ENCODE peak calls at places on chromosomes 2 and 18, in eight cellular contexts. Y is ovary; F is endodermal cell; A is colonic mucosa; B is CD8-positive, alpha-beta T cell; O is GM23248; W is tibial artery; H is adrenal gland. S is an unnamed sample. For H3K9me3, the result is how much of the 10 kb centered on the place peaks cover.

GRCh38 chr18:35163736-35164532 is 76.9 kb upstream of the ZNF397 start:
- DNase-seq in Y (no peak), F (no peak), A (no peak), B (no peak), O (no peak), W (no peak), H (peak), S (no peak)

GRCh38 chr2:238108423-238109201 is 8.5 kb downstream of the ESPNL start:
- DNase-seq in Y (peak), F (peak), A (no peak), B (no peak), O (no peak), W (peak), H (peak), S (peak)

GRCh38 chr18:69109686-69110085 is 291.0 kb upstream of the DOK6 start:
- DNase-seq in Y (no peak), F (no peak), A (no peak), B (no peak), O (peak), W (no peak), H (no peak), S (no peak)

GRCh38 chr2:177326005-177326404 is 61.5 kb upstream of the NFE2L2 start:
- DNase-seq in Y (no peak), F (no peak), A (no peak), B (no peak), O (peak), W (no peak), H (no peak), S (no peak)

GRCh38 chr2:143885461-143885860 is 634.5 kb downstream of the ZEB2 start:
- DNase-seq in Y (no peak), F (no peak), A (no peak), B (no peak), O (no peak), W (no peak), H (no peak), S (no peak)

GRCh38 chr2:222715729-222716128 is 44.3 kb downstream of the MOGAT1 start:
- DNase-seq in Y (no peak), F (no peak), A (peak), B (no peak), O (no peak), W (no peak), H (no peak), S (no peak)

GRCh38 chr2:238562446-238562845 is 135.7 kb downstream of the ASB1 start:
- DNase-seq in Y (no peak), F (no peak), A (no peak), B (no peak), O (no peak), W (no peak), H (no peak), S (no peak)

GRCh38 chr18:25563816-25564370 is 211.9 kb upstream of the ZNF521 start:
- DNase-seq in Y (no peak), F (no peak), A (no peak), B (no peak), O (no peak), W (no peak), H (no peak), S (no peak)

GRCh38 chr2:201116959-201117734 is 1.2 kb downstream of the CFLAR start:
- DNase-seq in Y (no peak), F (peak), A (peak), B (no peak), O (peak), W (peak), H (peak), S (peak)

GRCh38 chr2:132550285-132550684 is 119.7 kb downstream of the LYPD1 start:
- DNase-seq in Y (no peak), F (peak), A (no peak), B (no peak), O (no peak), W (no peak), H (no peak), S (no peak)

GRCh38 chr2:185787530-185788145 is 49.0 kb downstream of the FSIP2 start:
- DNase-seq in Y (no peak), F (no peak), A (no peak), B (no peak), O (peak), W (no peak), H (no peak), S (no peak)

GRCh38 chr2:71606244-71606643 is 152.9 kb downstream of the DYSF start:
- DNase-seq in Y (no peak), F (peak), A (no peak), B (no peak), O (no peak), W (peak), H (peak), S (peak)

GRCh38 chr2:133229974-133230373 is 338.3 kb downstream of the NCKAP5 start:
- DNase-seq in Y (no peak), F (no peak), A (no peak), B (no peak), O (no peak), W (no peak), H (no peak), S (no peak)

GRCh38 chr2:75896779-75897366 is 186.2 kb upstream of the GCFC2 start:
- DNase-seq in Y (no peak), F (peak), A (peak), B (no peak), O (peak), W (no peak), H (no peak), S (no peak)

GRCh38 chr2:117835990-117836760 is 21.7 kb downstream of the DDX18 start:
- DNase-seq in Y (peak), F (peak), A (peak), B (peak), O (peak), W (peak), H (peak), S (peak)

GRCh38 chr2:111919794-111920608 is 21.6 kb downstream of the MERTK start:
- DNase-seq in Y (no peak), F (peak), A (peak), B (no peak), O (no peak), W (peak), H (peak), S (peak)

GRCh38 chr2:202109737-202110184 is 36.7 kb downstream of the KIAA2012 start:
- DNase-seq in Y (no peak), F (peak), A (peak), B (no peak), O (peak), W (peak), H (peak), S (peak)

GRCh38 chr2:5365871-5366461 is 326.2 kb upstream of the SOX11 start:
- DNase-seq in Y (peak), F (peak), A (peak), B (peak), O (peak), W (no peak), H (peak), S (peak)

GRCh38 chr2:14632133-14632936 is at the start of gene LRATD1:
- DNase-seq in Y (peak), F (peak), A (peak), B (no peak), O (peak), W (peak), H (peak), S (peak)

GRCh38 chr2:127254386-127254981 is 34.4 kb upstream of the CYP27C1 start:
- DNase-seq in Y (no peak), F (no peak), A (no peak), B (no peak), O (peak), W (no peak), H (no peak), S (no peak)

GRCh38 chr2:165008916-165009315 is 53.6 kb upstream of the SLC38A11 start:
- DNase-seq in Y (no peak), F (no peak), A (no peak), B (no peak), O (peak), W (no peak), H (no peak), S (no peak)

GRCh38 chr18:3345452-3345851 is 83.5 kb downstream of the MYL12B start:
- DNase-seq in Y (no peak), F (no peak), A (no peak), B (no peak), O (peak), W (no peak), H (no peak), S (no peak)

GRCh38 chr2:232979871-232980461 is 33.1 kb downstream of the NGEF start:
- DNase-seq in Y (no peak), F (peak), A (peak), B (no peak), O (peak), W (no peak), H (peak), S (peak)

GRCh38 chr2:172734711-172735645 is 667 bp upstream of the RAPGEF4 start:
- DNase-seq in Y (no peak), F (peak), A (no peak), B (no peak), O (peak), W (no peak), H (no peak), S (no peak)

GRCh38 chr18:76621184-76621583 is 126.1 kb upstream of the ZNF516 start:
- DNase-seq in Y (no peak), F (no peak), A (no peak), B (no peak), O (peak), W (no peak), H (no peak), S (no peak)

GRCh38 chr2:216233281-216233995 is 124.3 kb downstream of the XRCC5 start:
- DNase-seq in Y (no peak), F (no peak), A (no peak), B (no peak), O (no peak), W (no peak), H (no peak), S (no peak)
- H3K9me3 ChIP-seq in Y (under half), F (under half), A (under half), B (under half), O (under half), W (under half), H (under half), S (under half)

GRCh38 chr2:229752970-229753729 is 38.8 kb upstream of the DNER start:
- DNase-seq in Y (no peak), F (no peak), A (no peak), B (no peak), O (no peak), W (no peak), H (no peak), S (no peak)
- H3K27ac ChIP-seq in Y (no peak), F (no peak), A (no peak), B (no peak), O (no peak), W (no peak), H (no peak), S (no peak)

GRCh38 chr2:64336171-64336570 is 117.8 kb upstream of the LGALSL start:
- DNase-seq in Y (no peak), F (no peak), A (no peak), B (no peak), O (no peak), W (no peak), H (no peak), S (no peak)

GRCh38 chr2:64338107-64338506 is 115.9 kb upstream of the LGALSL start:
- DNase-seq in Y (no peak), F (no peak), A (no peak), B (no peak), O (no peak), W (no peak), H (no peak), S (no peak)

GRCh38 chr2:64341461-64341860 is 112.5 kb upstream of the LGALSL start:
- DNase-seq in Y (no peak), F (no peak), A (no peak), B (no peak), O (no peak), W (no peak), H (no peak), S (no peak)

GRCh38 chr2:64337314-64337713 is 116.6 kb upstream of the LGALSL start:
- DNase-seq in Y (no peak), F (no peak), A (no peak), B (no peak), O (no peak), W (no peak), H (no peak), S (no peak)

DNA sequence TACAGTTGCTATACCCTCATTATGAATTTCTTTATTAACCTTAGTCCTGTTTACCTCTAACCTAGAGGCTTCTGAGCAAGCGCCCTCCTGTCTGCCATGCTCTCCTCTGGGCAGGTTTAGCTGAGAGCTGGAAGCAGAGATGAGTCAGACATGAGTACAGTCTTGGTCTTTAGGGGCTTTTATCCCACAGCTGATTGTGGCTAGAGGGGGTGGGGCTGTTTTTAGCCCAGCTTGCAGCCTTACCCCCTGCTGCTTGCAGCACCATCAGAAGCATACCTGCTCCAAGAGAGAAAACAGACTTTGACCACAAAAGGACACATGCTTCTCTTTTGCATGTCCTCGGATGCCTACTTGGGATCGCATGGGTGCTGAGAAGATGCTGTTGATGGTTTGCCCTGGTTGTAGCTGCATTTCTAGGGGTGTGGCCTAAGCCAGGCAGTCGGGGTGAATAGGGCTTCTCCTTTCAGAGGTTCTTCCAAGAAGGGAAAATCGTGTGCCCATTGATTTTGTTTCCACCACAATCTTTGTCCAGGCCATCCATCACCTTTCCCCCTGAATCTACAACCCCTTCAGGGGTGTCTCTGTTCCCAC is 115.0 kb upstream of the LGALSL start:
- DNase-seq in Y (no peak), F (peak), A (no peak), B (peak), O (no peak), W (no peak), H (no peak), S (no peak)
- H3K9me3 ChIP-seq in Y (under half), F (under half), A (under half), B (under half), O (under half), W (under half), H (under half), S (under half)

DNA sequence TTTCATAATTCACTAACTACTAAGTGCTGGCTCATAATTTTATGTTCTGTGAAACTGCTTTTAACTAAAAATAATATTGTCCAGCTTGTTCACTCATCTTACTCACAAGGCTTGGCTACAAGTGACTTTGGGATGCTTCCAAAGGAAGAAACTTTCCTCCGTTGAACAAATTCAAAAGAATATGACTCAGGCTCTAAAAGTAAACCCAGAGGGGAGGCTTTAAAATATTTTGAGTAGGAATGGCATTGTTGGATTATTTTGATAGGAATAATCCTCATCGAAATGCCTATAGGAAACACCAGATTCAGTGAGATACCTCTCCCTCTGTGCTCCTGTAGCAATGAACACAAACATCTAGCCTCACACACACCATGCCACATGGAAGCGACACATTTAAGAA is 25.2 kb upstream of the TLK1 start:
- DNase-seq in Y (no peak), F (no peak), A (no peak), B (no peak), O (peak), W (no peak), H (peak), S (no peak)
- H3K27ac ChIP-seq in Y (no peak), F (no peak), A (no peak), B (no peak), O (peak), W (peak), H (no peak), S (no peak)

DNA sequence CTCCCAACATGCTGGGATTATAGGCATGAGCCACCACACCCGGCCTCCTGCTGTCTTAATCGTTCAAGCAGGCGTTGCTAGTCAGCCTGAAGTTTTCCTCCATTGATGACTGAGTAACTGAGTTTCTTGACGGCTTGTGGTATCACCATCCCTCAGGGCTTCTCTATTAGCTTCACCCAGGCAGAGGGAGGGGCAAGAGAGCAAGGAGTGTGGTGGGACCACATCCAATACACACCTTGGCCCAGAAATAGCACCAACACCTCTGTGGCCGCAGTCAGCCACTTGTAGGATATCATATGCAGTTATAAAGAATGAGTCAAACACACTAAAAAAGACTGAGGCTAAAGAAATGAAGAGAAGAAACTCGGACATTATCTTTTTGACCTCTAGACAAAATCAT is 1009.4 kb upstream of the CELF4 start:
- DNase-seq in Y (no peak), F (no peak), A (no peak), B (no peak), O (no peak), W (no peak), H (no peak), S (no peak)
- H3K9me3 ChIP-seq in Y (under half), F (under half), A (under half), B (under half), O (under half), W (under half), H (under half), S (under half)